ENCODE peak calls at places on chromosome 14, in six cellular contexts. One of them, this sample, is unnamed.
A peak's percentile ranks its signal among the peaks of the same experiment; 100 is the strongest.

GRCh38 chr14:34994668-34995067 is 11.9 kb downstream of the SRP54 start:
- DNase-seq in fibroblast of lung: no peak
- DNase-seq in Panc1: no peak
- DNase-seq in tibial artery: no peak
- DNase-seq in endodermal cell: no peak
- DNase-seq in IMR-90: no peak
- DNase-seq in this sample: no peak

GRCh38 chr14:98203421-98203820 is 1068.6 kb downstream of the BCL11B start:
- DNase-seq in fibroblast of lung: no peak
- DNase-seq in endodermal cell: no peak
- DNase-seq in Panc1: no peak
- DNase-seq in tibial artery: no peak
- DNase-seq in IMR-90: no peak
- DNase-seq in this sample: no peak

GRCh38 chr14:22544406-22544805 is 44.6 kb downstream of the DAD1 start:
- DNase-seq in tibial artery: no peak
- DNase-seq in endodermal cell: no peak
- DNase-seq in fibroblast of lung: no peak
- DNase-seq in Panc1: no peak
- DNase-seq in IMR-90: no peak
- DNase-seq in this sample: no peak

GRCh38 chr14:64880382-64881121 is 845 bp upstream of the SPTB start:
- DNase-seq in tibial artery: peak; percentile 70
- DNase-seq in fibroblast of lung: no peak
- DNase-seq in IMR-90: no peak
- DNase-seq in Panc1: no peak
- DNase-seq in endodermal cell: peak; percentile 90
- DNase-seq in this sample: no peak

GRCh38 chr14:65287264-65288131 is 125.0 kb upstream of the FUT8 start:
- DNase-seq in Panc1: no peak
- DNase-seq in endodermal cell: peak; percentile 57
- DNase-seq in tibial artery: no peak
- DNase-seq in IMR-90: no peak
- DNase-seq in fibroblast of lung: no peak
- DNase-seq in this sample: no peak

GRCh38 chr14:76846331-76847047 is 20.3 kb downstream of the LRRC74A start:
- DNase-seq in IMR-90: no peak
- DNase-seq in tibial artery: no peak
- DNase-seq in Panc1: no peak
- DNase-seq in endodermal cell: no peak
- DNase-seq in fibroblast of lung: no peak
- DNase-seq in this sample: no peak

GRCh38 chr14:38199768-38200167 is 7.9 kb upstream of the SSTR1 start:
- DNase-seq in fibroblast of lung: peak; percentile 68
- DNase-seq in endodermal cell: no peak
- DNase-seq in tibial artery: no peak
- DNase-seq in IMR-90: peak; percentile 72
- DNase-seq in Panc1: no peak
- DNase-seq in this sample: peak; percentile 2

GRCh38 chr14:80996049-80996901 is 40.9 kb downstream of the TSHR start:
- DNase-seq in Panc1: peak; percentile 12
- DNase-seq in endodermal cell: no peak
- DNase-seq in IMR-90: peak; percentile 84
- DNase-seq in fibroblast of lung: peak; percentile 89
- DNase-seq in tibial artery: no peak
- DNase-seq in this sample: peak; percentile 90

GRCh38 chr14:70425349-70425748 is 8.5 kb upstream of the SYNJ2BP start:
- DNase-seq in Panc1: no peak
- DNase-seq in fibroblast of lung: no peak
- DNase-seq in IMR-90: no peak
- DNase-seq in endodermal cell: no peak
- DNase-seq in tibial artery: no peak
- DNase-seq in this sample: no peak

GRCh38 chr14:103068351-103069073 is 11.2 kb upstream of the CDC42BPB start:
- DNase-seq in IMR-90: no peak
- DNase-seq in endodermal cell: no peak
- DNase-seq in tibial artery: no peak
- DNase-seq in fibroblast of lung: no peak
- DNase-seq in Panc1: no peak
- DNase-seq in this sample: no peak

GRCh38 chr14:76931629-76932402 is 96.7 kb downstream of the IRF2BPL start:
- DNase-seq in Panc1: no peak
- DNase-seq in fibroblast of lung: no peak
- DNase-seq in tibial artery: no peak
- DNase-seq in IMR-90: no peak
- DNase-seq in endodermal cell: no peak
- DNase-seq in this sample: no peak

GRCh38 chr14:99654235-99655000 is 9.5 kb downstream of the HHIPL1 start:
- DNase-seq in Panc1: no peak
- DNase-seq in fibroblast of lung: peak; percentile 79
- DNase-seq in endodermal cell: no peak
- DNase-seq in tibial artery: peak; percentile 79
- DNase-seq in IMR-90: peak; percentile 81
- DNase-seq in this sample: peak; percentile 51

GRCh38 chr14:97532052-97532451 is 734.9 kb downstream of the VRK1 start:
- DNase-seq in endodermal cell: no peak
- DNase-seq in tibial artery: no peak
- DNase-seq in Panc1: no peak
- DNase-seq in IMR-90: no peak
- DNase-seq in fibroblast of lung: no peak
- DNase-seq in this sample: no peak

GRCh38 chr14:100775831-100776591 is 49.3 kb downstream of the DLK1 start:
- DNase-seq in IMR-90: peak; percentile 39
- DNase-seq in Panc1: no peak
- DNase-seq in tibial artery: peak; percentile 41
- DNase-seq in endodermal cell: peak; percentile 43
- DNase-seq in fibroblast of lung: peak; percentile 58
- DNase-seq in this sample: no peak

GRCh38 chr14:96083667-96084320 is 44.6 kb downstream of the C14orf132 start:
- DNase-seq in endodermal cell: no peak
- DNase-seq in Panc1: no peak
- DNase-seq in fibroblast of lung: no peak
- DNase-seq in IMR-90: no peak
- DNase-seq in tibial artery: peak; percentile 47
- DNase-seq in this sample: peak; percentile 66

GRCh38 chr14:22039938-22040780 is 366.5 kb upstream of the OR4E1 start:
- DNase-seq in IMR-90: no peak
- DNase-seq in endodermal cell: no peak
- DNase-seq in tibial artery: no peak
- DNase-seq in fibroblast of lung: no peak
- DNase-seq in Panc1: no peak
- DNase-seq in this sample: peak; percentile 22

GRCh38 chr14:77158175-77158908 is 16.8 kb upstream of the ZDHHC22 start:
- DNase-seq in Panc1: no peak
- DNase-seq in endodermal cell: peak; percentile 84
- DNase-seq in IMR-90: peak; percentile 71
- DNase-seq in tibial artery: no peak
- DNase-seq in fibroblast of lung: peak; percentile 61
- DNase-seq in this sample: peak; percentile 65

GRCh38 chr14:96417254-96417653 is 25.3 kb downstream of the AK7 start:
- DNase-seq in Panc1: no peak
- DNase-seq in IMR-90: no peak
- DNase-seq in endodermal cell: no peak
- DNase-seq in tibial artery: no peak
- DNase-seq in fibroblast of lung: no peak
- DNase-seq in this sample: no peak

GRCh38 chr14:96994999-96995398 is 197.8 kb downstream of the VRK1 start:
- DNase-seq in fibroblast of lung: no peak
- DNase-seq in IMR-90: no peak
- DNase-seq in endodermal cell: peak; percentile 12
- DNase-seq in Panc1: no peak
- DNase-seq in tibial artery: no peak
- DNase-seq in this sample: no peak

GRCh38 chr14:75156901-75157300 is 19.5 kb downstream of the TMED10 start:
- DNase-seq in tibial artery: no peak
- DNase-seq in endodermal cell: no peak
- DNase-seq in fibroblast of lung: no peak
- DNase-seq in IMR-90: no peak
- DNase-seq in Panc1: no peak
- DNase-seq in this sample: no peak

GRCh38 chr14:75155159-75155558 is 21.3 kb downstream of the TMED10 start:
- DNase-seq in fibroblast of lung: no peak
- DNase-seq in Panc1: no peak
- DNase-seq in tibial artery: no peak
- DNase-seq in IMR-90: no peak
- DNase-seq in endodermal cell: no peak
- DNase-seq in this sample: no peak

GRCh38 chr14:75162631-75163030 is 13.8 kb downstream of the TMED10 start:
- DNase-seq in Panc1: no peak
- DNase-seq in tibial artery: no peak
- DNase-seq in fibroblast of lung: no peak
- DNase-seq in IMR-90: no peak
- DNase-seq in endodermal cell: no peak
- DNase-seq in this sample: no peak

GRCh38 chr14:75156111-75156510 is 20.3 kb downstream of the TMED10 start:
- DNase-seq in tibial artery: no peak
- DNase-seq in endodermal cell: no peak
- DNase-seq in Panc1: no peak
- DNase-seq in fibroblast of lung: no peak
- DNase-seq in IMR-90: no peak
- DNase-seq in this sample: no peak

GRCh38 chr14:75158843-75159614 is 17.4 kb downstream of the TMED10 start:
- DNase-seq in endodermal cell: no peak
- DNase-seq in fibroblast of lung: no peak
- DNase-seq in IMR-90: peak; percentile 38
- DNase-seq in Panc1: no peak
- DNase-seq in tibial artery: no peak
- DNase-seq in this sample: peak; percentile 50
- H3K4me3 ChIP-seq in endodermal cell: no peak overlapping the region
- H3K4me3 ChIP-seq in fibroblast of lung: no peak overlapping the region
- H3K4me3 ChIP-seq in IMR-90: no peak overlapping the region
- H3K4me3 ChIP-seq in Panc1: no peak overlapping the region
- H3K4me3 ChIP-seq in tibial artery: no peak overlapping the region
- H3K4me3 ChIP-seq in this sample: no peak overlapping the region

DNA sequence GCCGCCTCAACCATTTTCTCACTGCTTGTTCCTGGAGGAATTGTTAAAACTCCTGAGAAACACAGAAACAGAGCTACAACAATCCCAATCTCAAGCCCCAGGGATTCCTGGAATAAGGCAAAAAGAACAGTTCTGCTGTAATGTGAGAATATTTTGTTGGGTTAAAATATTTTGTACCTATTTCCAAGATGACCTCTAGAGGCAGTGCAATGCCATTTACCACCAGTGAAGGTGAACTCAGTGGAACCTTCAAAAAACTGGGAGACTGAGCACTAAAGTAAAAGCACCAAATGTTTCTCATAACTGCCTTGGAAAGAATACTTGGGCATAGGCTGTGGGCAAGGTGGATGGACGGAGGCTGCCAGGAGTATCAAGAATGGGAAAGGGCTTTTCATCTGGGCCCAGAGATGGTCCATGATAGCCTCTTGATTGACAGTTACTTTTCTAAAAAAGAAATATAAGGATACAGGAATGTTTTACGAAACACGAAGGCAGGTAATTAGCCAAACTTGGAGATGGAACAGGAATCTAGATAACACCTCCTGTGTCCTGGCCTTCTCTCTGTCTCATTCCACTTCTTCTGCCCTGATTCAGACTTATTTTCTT is 334.0 kb upstream of the FLRT2 start:
- DNase-seq in endodermal cell: no peak
- DNase-seq in tibial artery: no peak
- DNase-seq in fibroblast of lung: peak; percentile 25
- DNase-seq in IMR-90: peak; percentile 11
- DNase-seq in Panc1: no peak
- DNase-seq in this sample: peak; percentile 27
- TF ChIP-seq CTCF in endodermal cell: peak; percentile 79
- TF ChIP-seq CTCF in tibial artery: peak; percentile 37
- TF ChIP-seq CTCF in fibroblast of lung: peak; percentile 44
- TF ChIP-seq CTCF in IMR-90: peak; percentile 55
- TF ChIP-seq CTCF in Panc1: peak; percentile 55
- TF ChIP-seq CTCF in this sample: peak; percentile 63

GRCh38 chr14:20278414-20278813 is 27.3 kb downstream of the TTC5 start:
- DNase-seq in IMR-90: peak; percentile 23
- DNase-seq in endodermal cell: no peak
- DNase-seq in fibroblast of lung: peak; percentile 5
- DNase-seq in tibial artery: no peak
- DNase-seq in Panc1: no peak
- DNase-seq in this sample: peak; percentile 51
- H3K4me3 ChIP-seq in IMR-90: no peak overlapping the region
- H3K4me3 ChIP-seq in endodermal cell: no peak overlapping the region
- H3K4me3 ChIP-seq in fibroblast of lung: no peak overlapping the region
- H3K4me3 ChIP-seq in tibial artery: no peak overlapping the region
- H3K4me3 ChIP-seq in Panc1: no peak overlapping the region
- H3K4me3 ChIP-seq in this sample: no peak overlapping the region

DNA sequence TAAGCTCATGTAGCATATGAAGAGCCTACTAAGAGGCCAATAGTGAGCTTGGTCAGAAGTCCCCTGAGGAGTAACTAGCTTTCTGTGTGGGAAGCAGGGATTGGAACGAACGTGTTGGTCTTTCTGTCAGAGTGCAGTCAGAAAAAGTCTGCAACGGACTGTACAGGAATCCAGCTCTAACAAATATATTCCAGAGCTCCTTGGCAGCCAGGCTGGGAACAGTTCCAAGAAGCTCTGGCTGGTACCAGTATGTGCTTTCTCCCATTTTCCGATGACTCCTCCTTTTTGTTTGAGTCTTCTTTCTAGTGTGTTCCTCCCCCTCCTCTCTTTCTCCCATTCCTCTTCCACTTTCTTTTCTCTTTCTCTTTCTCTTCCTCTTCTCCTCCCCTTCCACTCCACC is 59.8 kb downstream of the TTLL5 start:
- DNase-seq in tibial artery: peak; percentile 84
- DNase-seq in fibroblast of lung: peak; percentile 62
- DNase-seq in IMR-90: no peak
- DNase-seq in Panc1: no peak
- DNase-seq in endodermal cell: no peak
- DNase-seq in this sample: no peak
- TF ChIP-seq CTCF in tibial artery: no peak
- TF ChIP-seq CTCF in fibroblast of lung: no peak
- TF ChIP-seq CTCF in IMR-90: no peak
- TF ChIP-seq CTCF in Panc1: no peak
- TF ChIP-seq CTCF in endodermal cell: no peak
- TF ChIP-seq CTCF in this sample: no peak

GRCh38 chr14:56813143-56813551 is 2.9 kb upstream of the OTX2 start:
- DNase-seq in endodermal cell: peak; percentile 67
- DNase-seq in IMR-90: no peak
- DNase-seq in fibroblast of lung: no peak
- DNase-seq in Panc1: no peak
- DNase-seq in tibial artery: no peak
- DNase-seq in this sample: no peak
- H3K4me3 ChIP-seq in endodermal cell: peak overlapping the region; percentile 82
- H3K4me3 ChIP-seq in IMR-90: no peak overlapping the region
- H3K4me3 ChIP-seq in fibroblast of lung: no peak overlapping the region
- H3K4me3 ChIP-seq in Panc1: no peak overlapping the region
- H3K4me3 ChIP-seq in tibial artery: no peak overlapping the region
- H3K4me3 ChIP-seq in this sample: no peak overlapping the region

This sample was measured in epithelial cell of esophagus.